ENCODE peak calls at places on chromosomes 12 and 14, in five cellular contexts. Y, U, R, L and G are unnamed samples.

GRCh38 chr12:112463478-112463877 is 44.7 kb downstream of the PTPN11 start:
- DNase-seq in Y (no peak), U (no peak), R (no peak), L (no peak), G (no peak)

GRCh38 chr12:38601970-38602369 is 285.4 kb downstream of the ALG10B start:
- DNase-seq in Y (no peak), U (no peak), R (peak; percentile 82), L (no peak), G (no peak)

GRCh38 chr12:14885718-14886201 is at the start of gene MGP:
- DNase-seq in Y (peak; percentile 84), U (no peak), R (peak; percentile 78), L (peak; percentile 76), G (peak; percentile 61)

GRCh38 chr12:96471368-96472040 is 17.9 kb upstream of the CFAP54 start:
- DNase-seq in Y (no peak), U (no peak), R (peak; percentile 72), L (no peak), G (no peak)

GRCh38 chr14:84127430-84127829 is 1402.5 kb upstream of the FLRT2 start:
- DNase-seq in Y (no peak), U (no peak), R (no peak), L (no peak), G (no peak)

GRCh38 chr12:3214508-3215365 is 137.6 kb downstream of the TSPAN9 start:
- DNase-seq in Y (no peak), U (no peak), R (peak; percentile 16), L (no peak), G (no peak)

GRCh38 chr14:70555890-70556289 is 21.1 kb upstream of the ADAM20 start:
- DNase-seq in Y (peak; percentile 69), U (no peak), R (no peak), L (no peak), G (peak; percentile 36)

GRCh38 chr14:57352771-57353170 is 37.6 kb upstream of the NAA30 start:
- DNase-seq in Y (no peak), U (no peak), R (peak; percentile 75), L (no peak), G (no peak)

GRCh38 chr12:85688837-85689236 is 147.4 kb downstream of the RASSF9 start:
- DNase-seq in Y (no peak), U (no peak), R (no peak), L (no peak), G (no peak)

GRCh38 chr14:91113829-91114078 is at the start of gene DGLUCY:
- DNase-seq in Y (peak; percentile 95), U (no peak), R (no peak), L (peak; percentile 56), G (peak; percentile 74)